ENCODE peak calls at places on chromosomes 2 and 18, in five cellular contexts. R, E, L, H and S are unnamed samples.

GRCh38 chr2:165471349-165471975 is 2.0 kb downstream of the CSRNP3 start:
- DNase-seq in E (no peak), R (no peak), L (no peak), H (no peak), S (peak; percentile 7)

GRCh38 chr2:37688771-37689468 is 17.5 kb upstream of the CDC42EP3 start:
- DNase-seq in L (no peak), R (no peak), E (peak; percentile 39), H (no peak), S (no peak)

GRCh38 chr2:121898483-121898882 is 143.0 kb downstream of the TSN start:
- DNase-seq in R (no peak), H (no peak), E (no peak), L (no peak), S (no peak)

GRCh38 chr18:35616664-35617423 is 35.3 kb downstream of the GALNT1 start:
- DNase-seq in E (peak; percentile 71), R (no peak), L (no peak), H (no peak), S (peak; percentile 74)

GRCh38 chr2:28269019-28269784 is 123.5 kb upstream of the FOSL2 start:
- DNase-seq in E (peak; percentile 46), L (no peak), H (no peak), R (no peak), S (no peak)

GRCh38 chr2:49255325-49256023 is 101.2 kb upstream of the FSHR start:
- DNase-seq in H (no peak), E (no peak), L (no peak), R (no peak), S (no peak)

GRCh38 chr18:77019641-77020040 is 112.9 kb downstream of the MBP start:
- DNase-seq in L (no peak), E (no peak), H (no peak), R (no peak), S (no peak)

GRCh38 chr18:46325836-46326235 is 221.7 kb downstream of the HAUS1 start:
- DNase-seq in L (no peak), H (no peak), E (no peak), R (no peak), S (no peak)

GRCh38 chr18:42706618-42707017 is 408.9 kb downstream of the RIT2 start:
- DNase-seq in E (no peak), L (no peak), H (no peak), R (no peak), S (no peak)

GRCh38 chr2:241272722-241273551 is 42.5 kb downstream of the HDLBP start:
- DNase-seq in R (no peak), H (peak; percentile 24), L (peak; percentile 88), E (peak; percentile 59), S (peak; percentile 14)

GRCh38 chr18:41955688-41956087 is 654 bp downstream of the PIK3C3 start:
- DNase-seq in H (no peak), R (no peak), E (no peak), L (no peak), S (no peak)

GRCh38 chr2:199806179-199806578 is 44.8 kb downstream of the FTCDNL1 start:
- DNase-seq in R (no peak), E (no peak), L (no peak), H (no peak), S (no peak)

GRCh38 chr2:143700865-143701264 is 571.6 kb downstream of the ARHGAP15 start:
- DNase-seq in H (no peak), E (no peak), R (no peak), L (no peak), S (peak; percentile 82)

GRCh38 chr18:75625966-75626365 is 198.5 kb upstream of the SMIM21 start:
- DNase-seq in R (no peak), E (no peak), L (no peak), H (no peak), S (no peak)

GRCh38 chr2:156341482-156342251 is 9.1 kb upstream of the NR4A2 start:
- DNase-seq in L (peak; percentile 92), H (peak; percentile 76), R (no peak), E (peak; percentile 90), S (peak; percentile 86)

GRCh38 chr2:27051902-27052645 is 606 bp downstream of the AGBL5 start:
- DNase-seq in H (peak; percentile 38), R (no peak), L (peak; percentile 86), E (peak; percentile 8), S (no peak)

GRCh38 chr2:74583504-74583903 is 29.0 kb downstream of the DOK1 start:
- DNase-seq in L (no peak), R (no peak), E (no peak), H (no peak), S (no peak)

GRCh38 chr2:11011359-11011758 is 99.6 kb downstream of the KCNF1 start:
- DNase-seq in E (no peak), L (no peak), R (no peak), H (no peak), S (no peak)

GRCh38 chr2:132009874-132010521 is 151.8 kb downstream of the ANKRD30BL start:
- DNase-seq in L (no peak), R (no peak), E (peak; percentile 3), H (no peak), S (no peak)

GRCh38 chr2:136444323-136444722 is 321.0 kb upstream of the THSD7B start:
- DNase-seq in L (no peak), H (no peak), E (no peak), R (no peak), S (no peak)

GRCh38 chr18:72941001-72941400 is 73.2 kb upstream of the NETO1 start:
- DNase-seq in E (no peak), L (no peak), H (no peak), R (no peak), S (no peak)

GRCh38 chr2:30820381-30821055 is 13.3 kb upstream of the CAPN13 start:
- DNase-seq in H (no peak), R (no peak), E (no peak), L (no peak), S (no peak)

GRCh38 chr2:167823066-167823465 is 424.3 kb downstream of the STK39 start:
- DNase-seq in E (no peak), R (no peak), L (no peak), H (no peak), S (no peak)

GRCh38 chr2:69223759-69224494 is 163.1 kb downstream of the GFPT1 start:
- DNase-seq in H (no peak), L (no peak), R (no peak), E (no peak), S (no peak)

GRCh38 chr2:173076557-173077345 is 1.1 kb downstream of the MAP3K20 start:
- DNase-seq in R (no peak), E (peak; percentile 40), H (peak; percentile 45), L (peak; percentile 87), S (no peak)

GRCh38 chr2:111618953-111619902 is 264.8 kb downstream of the ANAPC1 start:
- DNase-seq in L (no peak), H (no peak), R (no peak), E (no peak), S (no peak)
- TF ChIP-seq CTCF in L (no peak), H (no peak), R (peak; percentile 44), E (no peak), S (no peak)

GRCh38 chr2:70643715-70644114 is 90.1 kb upstream of the TGFA start:
- DNase-seq in L (no peak), H (no peak), R (no peak), E (peak; percentile 47), S (no peak)

GRCh38 chr2:70647873-70648481 is 94.4 kb upstream of the TGFA start:
- DNase-seq in E (peak; percentile 86), L (peak; percentile 85), R (peak; percentile 73), H (peak; percentile 87), S (peak; percentile 4)

GRCh38 chr2:70641263-70641784 is 87.7 kb upstream of the TGFA start:
- DNase-seq in E (no peak), H (no peak), L (peak; percentile 15), R (no peak), S (no peak)

GRCh38 chr2:70646429-70646828 is 92.8 kb upstream of the TGFA start:
- DNase-seq in H (no peak), L (peak; percentile 62), E (no peak), R (no peak), S (no peak)

GRCh38 chr2:70645733-70646420 is 92.3 kb upstream of the TGFA start:
- DNase-seq in L (no peak), R (no peak), H (no peak), E (no peak), S (no peak)
- TF ChIP-seq CTCF in L (no peak), R (peak; percentile 49), H (peak; percentile 43), E (no peak), S (no peak)

GRCh38 chr2:205765147-205765546 is 82.8 kb downstream of the NRP2 start:
- DNase-seq in L (no peak), R (no peak), E (no peak), H (no peak), S (no peak)
- TF ChIP-seq CTCF in L (no peak), R (no peak), E (no peak), H (no peak), S (no peak)

GRCh38 chr2:64858541-64859031 is 130.6 kb upstream of the SLC1A4 start:
- DNase-seq in R (no peak), L (no peak), H (no peak), E (no peak), S (no peak)

GRCh38 chr2:64860936-64861335 is 128.3 kb upstream of the SLC1A4 start:
- DNase-seq in R (no peak), H (no peak), E (no peak), L (no peak), S (no peak)

GRCh38 chr2:64860321-64860751 is 128.9 kb upstream of the SLC1A4 start:
- DNase-seq in E (no peak), L (no peak), H (no peak), R (no peak), S (no peak)

GRCh38 chr2:64857581-64858471 is 131.4 kb upstream of the SLC1A4 start:
- DNase-seq in E (no peak), L (no peak), R (no peak), H (no peak), S (peak; percentile 39)

DNA sequence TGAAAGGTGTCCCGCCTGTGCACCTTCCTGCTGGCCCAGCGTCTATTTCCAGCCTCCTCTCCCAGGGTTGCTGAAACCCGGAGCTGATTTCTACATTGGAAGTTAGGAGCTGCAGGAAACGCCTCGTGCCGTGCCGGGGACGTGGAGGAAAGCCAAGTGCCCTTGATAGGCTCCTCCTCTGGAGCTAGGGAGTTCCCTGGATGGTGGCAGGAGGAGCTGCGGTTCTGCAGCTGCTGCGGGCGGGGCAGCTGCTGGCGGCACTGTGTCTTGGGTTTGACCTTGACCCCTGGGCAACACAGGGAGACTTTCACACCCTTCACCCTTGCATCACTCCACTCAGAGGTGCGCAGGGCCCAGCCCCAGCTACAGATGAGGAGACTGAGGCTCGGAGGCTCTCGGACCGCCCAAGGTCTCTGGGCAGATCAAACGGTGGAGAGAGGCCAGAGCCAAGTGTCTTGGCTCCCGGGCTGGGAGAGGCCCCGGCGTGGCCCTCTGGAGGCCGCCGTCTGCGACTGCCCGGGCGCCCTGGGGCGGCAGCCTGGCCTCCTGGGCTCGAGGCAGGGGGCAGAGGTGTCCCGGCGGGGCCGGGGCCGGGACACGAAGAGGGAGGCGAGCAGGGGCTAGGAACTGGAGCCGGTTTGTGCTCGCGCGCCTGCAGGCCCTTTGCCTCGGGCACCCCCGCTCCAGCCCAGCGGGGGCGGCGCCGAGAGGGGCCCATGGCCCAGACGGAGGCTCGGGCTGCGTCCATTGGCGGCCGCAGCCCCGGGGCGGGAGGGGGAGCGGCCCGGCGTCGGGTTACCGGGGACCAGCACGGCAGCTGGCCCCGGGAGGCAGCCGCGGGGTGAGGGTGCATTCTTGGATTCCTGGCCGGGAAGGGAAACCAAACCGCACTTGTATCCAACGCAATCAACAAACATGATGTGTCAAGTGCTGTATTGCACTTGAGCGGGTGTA is 129.7 kb upstream of the SLC1A4 start:
- DNase-seq in R (no peak), L (peak; percentile 88), E (peak; percentile 74), H (peak; percentile 41), S (peak; percentile 86)
- TF ChIP-seq CTCF in R (no peak), L (no peak), E (no peak), H (no peak), S (no peak)